ENCODE peak calls at places on chromosomes 16 and 17, in eight cellular contexts. T is body of pancreas, S is IMR-90, B is transverse colon, A is ovary, N is lung, M is AG04450, I is NT2/D1. G is an unnamed sample.

GRCh38 chr16:21302454-21302853 is 24.4 kb upstream of the CRYM start:
- DNase-seq in I (no peak), M (no peak), T (no peak), S (peak; percentile 3), N (no peak), B (no peak), A (no peak), G (no peak)

GRCh38 chr17:77318491-77319210 is 177.9 kb downstream of the SEC14L1 start:
- DNase-seq in S (peak; percentile 29), I (no peak), N (no peak), T (peak; percentile 32), A (peak; percentile 51), B (peak; percentile 54), M (no peak), G (no peak)

GRCh38 chr17:4310349-4311060 is 46.7 kb upstream of the ANKFY1 start:
- DNase-seq in B (no peak), A (no peak), T (peak; percentile 47), S (peak; percentile 54), N (no peak), I (no peak), M (no peak), G (peak; percentile 43)

GRCh38 chr17:82696916-82697807 is 1.3 kb downstream of the RAB40B start:
- DNase-seq in S (no peak), T (no peak), I (no peak), N (no peak), M (no peak), A (no peak), B (no peak), G (no peak)

GRCh38 chr17:10210151-10210574 is 11.8 kb upstream of the GAS7 start:
- DNase-seq in B (peak; percentile 25), A (no peak), M (no peak), S (peak; percentile 58), T (peak; percentile 39), N (no peak), I (no peak), G (peak; percentile 31)

GRCh38 chr16:14378131-14378551 is 251.9 kb downstream of the PARN start:
- DNase-seq in A (no peak), N (no peak), S (peak; percentile 92), T (no peak), B (no peak), M (peak; percentile 68), I (no peak), G (no peak)

GRCh38 chr17:63545302-63545928 is 4.9 kb upstream of the DCAF7 start:
- DNase-seq in B (no peak), S (no peak), I (no peak), T (no peak), A (no peak), N (no peak), M (no peak), G (no peak)

GRCh38 chr17:39697961-39698360 is 1.9 kb upstream of the ERBB2 start:
- DNase-seq in N (no peak), A (no peak), S (no peak), B (no peak), M (no peak), T (no peak), I (no peak), G (no peak)

GRCh38 chr17:7014995-7015586 is 2.7 kb downstream of the RNASEK start:
- DNase-seq in B (peak; percentile 49), S (peak; percentile 66), M (no peak), T (peak; percentile 36), A (peak; percentile 51), N (no peak), I (no peak), G (no peak)

GRCh38 chr17:8500609-8501008 is 64.9 kb downstream of the NDEL1 start:
- DNase-seq in T (no peak), B (no peak), A (no peak), I (no peak), M (no peak), N (no peak), S (no peak), G (no peak)

GRCh38 chr16:61480250-61480649 is 556.0 kb downstream of the CDH8 start:
- DNase-seq in N (no peak), S (no peak), B (no peak), M (no peak), A (no peak), I (no peak), T (no peak), G (no peak)

GRCh38 chr17:61833536-61834203 is 29.7 kb downstream of the BRIP1 start:
- DNase-seq in A (no peak), N (no peak), I (peak; percentile 9), S (peak; percentile 76), M (no peak), T (no peak), B (no peak), G (no peak)

GRCh38 chr17:2357237-2357636 is 19.9 kb downstream of the SGSM2 start:
- DNase-seq in A (no peak), N (no peak), M (no peak), T (no peak), S (no peak), I (no peak), B (no peak), G (no peak)

GRCh38 chr16:72908362-72908838 is 139.5 kb downstream of the ZFHX3 start:
- DNase-seq in N (no peak), A (no peak), I (no peak), M (no peak), S (no peak), B (no peak), T (peak; percentile 24), G (no peak)

GRCh38 chr17:70208080-70208794 is 38.9 kb downstream of the KCNJ2 start:
- DNase-seq in I (no peak), A (no peak), S (no peak), T (no peak), M (no peak), N (no peak), B (no peak), G (no peak)

GRCh38 chr17:70204431-70204830 is 35.1 kb downstream of the KCNJ2 start:
- DNase-seq in T (no peak), I (no peak), N (no peak), M (no peak), S (no peak), B (no peak), A (no peak), G (no peak)

GRCh38 chr17:70208825-70209555 is 39.7 kb downstream of the KCNJ2 start:
- DNase-seq in N (no peak), I (no peak), M (no peak), S (no peak), T (peak; percentile 3), B (peak; percentile 12), A (no peak), G (no peak)

GRCh38 chr17:70205386-70205785 is 36.1 kb downstream of the KCNJ2 start:
- DNase-seq in T (no peak), N (no peak), S (no peak), I (no peak), B (no peak), A (no peak), M (no peak), G (no peak)

DNA sequence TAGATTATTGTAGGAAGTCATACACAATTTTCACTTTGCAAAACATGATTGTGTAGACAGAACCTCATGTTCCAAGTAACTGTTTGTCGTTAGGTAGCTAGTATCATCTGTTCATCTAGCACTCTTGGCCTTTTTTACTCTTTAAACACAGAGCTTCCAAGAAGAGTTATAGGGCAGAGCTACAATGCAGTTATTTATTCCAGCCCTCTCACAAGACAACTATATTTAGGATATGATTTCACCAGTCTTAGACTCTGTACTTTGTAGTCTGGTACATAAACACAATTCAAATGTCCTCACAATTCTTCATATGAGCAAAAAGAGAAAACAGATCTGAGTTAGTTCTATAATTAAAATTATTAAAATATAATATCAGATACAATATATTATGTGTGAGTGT is 37.9 kb downstream of the KCNJ2 start:
- DNase-seq in I (no peak), M (no peak), B (no peak), T (no peak), N (no peak), S (no peak), A (no peak), G (no peak)
- H3K9me3 ChIP-seq in I (no peaks in the 10 kb centered on the region), M (no peaks in the 10 kb centered on the region), B (no peaks in the 10 kb centered on the region), T (no peaks in the 10 kb centered on the region), N (peaks cover 2% of the 10 kb centered on the region), S (no peaks in the 10 kb centered on the region), A (no peaks in the 10 kb centered on the region), G (no peaks in the 10 kb centered on the region)

GRCh38 chr16:68564367-68564985 is 25.4 kb downstream of the ZFP90 start:
- DNase-seq in I (no peak), B (no peak), M (no peak), T (no peak), S (peak; percentile 8), N (no peak), A (no peak), G (no peak)

DNA sequence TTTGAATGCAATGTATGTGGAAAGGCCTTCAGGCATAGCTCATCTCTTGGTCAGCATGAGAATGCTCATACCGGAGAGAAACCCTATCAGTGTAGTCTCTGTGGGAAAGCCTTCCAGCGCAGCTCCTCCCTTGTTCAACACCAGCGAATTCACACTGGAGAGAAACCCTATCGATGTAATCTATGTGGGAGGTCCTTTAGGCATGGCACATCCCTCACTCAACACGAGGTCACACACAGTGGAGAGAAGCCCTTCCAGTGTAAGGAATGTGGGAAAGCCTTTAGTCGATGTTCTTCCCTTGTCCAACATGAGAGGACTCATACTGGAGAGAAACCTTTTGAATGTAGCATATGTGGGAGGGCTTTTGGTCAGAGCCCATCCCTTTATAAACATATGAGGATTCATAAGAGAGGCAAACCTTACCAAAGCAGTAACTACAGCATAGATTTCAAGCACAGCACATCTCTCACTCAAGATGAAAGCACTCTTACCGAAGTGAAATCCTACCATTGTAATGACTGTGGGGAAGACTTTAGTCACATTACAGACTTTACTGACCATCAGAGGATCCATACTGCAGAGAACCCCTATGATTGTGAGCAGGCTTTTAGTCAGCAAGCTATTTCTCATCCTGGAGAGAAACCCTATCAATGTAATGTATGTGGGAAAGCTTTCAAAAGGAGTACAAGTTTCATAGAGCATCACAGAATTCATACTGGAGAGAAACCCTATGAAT is 24.7 kb downstream of the ZFP90 start:
- DNase-seq in B (no peak), T (no peak), S (no peak), N (no peak), A (no peak), M (no peak), I (no peak), G (no peak)
- H3K9me3 ChIP-seq in B (peaks cover 97% of the 10 kb centered on the region), T (peaks cover 78% of the 10 kb centered on the region), S (peaks cover 87% of the 10 kb centered on the region), N (peaks cover 39% of the 10 kb centered on the region), A (peaks cover 26% of the 10 kb centered on the region), M (peaks cover 53% of the 10 kb centered on the region), I (peaks cover 100% of the 10 kb centered on the region), G (peaks cover 7% of the 10 kb centered on the region)

GRCh38 chr16:35339337-35339736 is 1879.9 kb downstream of the TP53TG3F start:
- DNase-seq in N (no peak), T (no peak), S (no peak), M (no peak), A (no peak), I (no peak), B (no peak), G (no peak)
- H3K9me3 ChIP-seq in N (peaks cover 4% of the 10 kb centered on the region), T (peaks cover 3% of the 10 kb centered on the region), S (peaks cover 9% of the 10 kb centered on the region), M (peaks cover 11% of the 10 kb centered on the region), A (no peaks in the 10 kb centered on the region), I (no peaks in the 10 kb centered on the region), B (peaks cover 18% of the 10 kb centered on the region), G (no peaks in the 10 kb centered on the region)

GRCh38 chr16:35752012-35752772 is 2292.8 kb downstream of the TP53TG3F start:
- DNase-seq in I (no peak), T (no peak), A (no peak), B (no peak), M (no peak), N (peak; percentile 22), S (no peak), G (no peak)
- H3K9me3 ChIP-seq in I (no peaks in the 10 kb centered on the region), T (peaks cover 8% of the 10 kb centered on the region), A (no peaks in the 10 kb centered on the region), B (peaks cover 9% of the 10 kb centered on the region), M (peaks cover 79% of the 10 kb centered on the region), N (peaks cover 51% of the 10 kb centered on the region), S (peaks cover 56% of the 10 kb centered on the region), G (no peaks in the 10 kb centered on the region)

G was measured in testis.